ENCODE peak calls at places on chromosomes 5 and 9, in four cellular contexts. One of them, this sample, is unnamed.

GRCh38 chr9:38063363-38063707 is 5.7 kb downstream of the SHB start:
- DNase-seq in CD14-positive monocyte: no peak
- DNase-seq in cardiac fibroblast: no peak
- DNase-seq in MCF 10A: no peak
- DNase-seq in this sample: no peak

GRCh38 chr5:146409081-146409671 is 38.0 kb upstream of the TCERG1 start:
- DNase-seq in MCF 10A: peak
- DNase-seq in cardiac fibroblast: no peak
- DNase-seq in CD14-positive monocyte: no peak
- DNase-seq in this sample: no peak

GRCh38 chr9:21728781-21729180 is 73.7 kb upstream of the MTAP start:
- DNase-seq in MCF 10A: no peak
- DNase-seq in CD14-positive monocyte: no peak
- DNase-seq in cardiac fibroblast: peak
- DNase-seq in this sample: no peak

GRCh38 chr5:168667301-168667859 is 88.2 kb upstream of the PANK3 start:
- DNase-seq in MCF 10A: no peak
- DNase-seq in cardiac fibroblast: no peak
- DNase-seq in CD14-positive monocyte: no peak
- DNase-seq in this sample: no peak

GRCh38 chr5:78984020-78984610 is 995 bp downstream of the ARSB start:
- DNase-seq in CD14-positive monocyte: no peak
- DNase-seq in MCF 10A: no peak
- DNase-seq in cardiac fibroblast: peak
- DNase-seq in this sample: peak

GRCh38 chr5:149455889-149456409 is 76.9 kb upstream of the IL17B start:
- DNase-seq in CD14-positive monocyte: no peak
- DNase-seq in cardiac fibroblast: peak
- DNase-seq in MCF 10A: peak
- DNase-seq in this sample: no peak

GRCh38 chr5:91076138-91076537 is 307.0 kb downstream of the ARRDC3 start:
- DNase-seq in MCF 10A: no peak
- DNase-seq in CD14-positive monocyte: no peak
- DNase-seq in cardiac fibroblast: no peak
- DNase-seq in this sample: no peak

GRCh38 chr9:7011395-7012067 is 253.8 kb downstream of the KDM4C start:
- DNase-seq in cardiac fibroblast: peak
- DNase-seq in CD14-positive monocyte: no peak
- DNase-seq in MCF 10A: no peak
- DNase-seq in this sample: no peak

GRCh38 chr9:90770339-90770738 is 31.3 kb upstream of the SYK start:
- DNase-seq in CD14-positive monocyte: peak
- DNase-seq in cardiac fibroblast: no peak
- DNase-seq in MCF 10A: no peak
- DNase-seq in this sample: peak

GRCh38 chr5:61468483-61468865 is 136.4 kb downstream of the ZSWIM6 start:
- DNase-seq in MCF 10A: no peak
- DNase-seq in CD14-positive monocyte: no peak
- DNase-seq in cardiac fibroblast: peak
- DNase-seq in this sample: no peak

GRCh38 chr9:20095430-20096092 is 306.7 kb upstream of the SLC24A2 start:
- DNase-seq in MCF 10A: no peak
- DNase-seq in CD14-positive monocyte: no peak
- DNase-seq in cardiac fibroblast: no peak
- DNase-seq in this sample: no peak

GRCh38 chr5:143966280-143966679 is 154.3 kb downstream of the HMHB1 start:
- DNase-seq in CD14-positive monocyte: no peak
- DNase-seq in cardiac fibroblast: no peak
- DNase-seq in MCF 10A: no peak
- DNase-seq in this sample: no peak

GRCh38 chr9:69036319-69036718 is 767 bp downstream of the FXN start:
- DNase-seq in MCF 10A: peak
- DNase-seq in CD14-positive monocyte: no peak
- DNase-seq in cardiac fibroblast: peak
- DNase-seq in this sample: peak

DNA sequence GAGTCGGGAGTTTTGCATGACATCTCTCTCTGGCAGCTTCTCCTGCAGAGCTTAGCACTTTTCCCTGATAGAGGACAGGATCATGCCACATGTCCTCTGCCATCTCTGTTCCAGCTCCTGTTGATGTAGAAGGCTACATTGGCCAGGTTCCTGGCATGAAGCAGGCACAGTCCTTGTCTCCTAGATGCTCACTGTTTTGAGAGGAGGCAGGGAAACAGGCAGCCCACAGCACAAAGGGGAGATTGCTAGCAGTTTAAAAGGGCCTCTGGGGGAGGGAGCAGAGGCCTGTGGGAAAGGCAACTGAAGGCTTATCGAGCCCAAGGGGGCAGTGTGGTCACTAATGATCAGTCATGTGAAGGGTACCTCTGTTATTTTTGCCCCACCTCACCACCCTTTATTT is 10.7 kb downstream of the ARHGAP26 start:
- DNase-seq in MCF 10A: no peak
- DNase-seq in cardiac fibroblast: no peak
- DNase-seq in CD14-positive monocyte: no peak
- DNase-seq in this sample: no peak
- TF ChIP-seq CTCF in MCF 10A: no peak
- TF ChIP-seq CTCF in cardiac fibroblast: no peak
- TF ChIP-seq CTCF in CD14-positive monocyte: no peak
- TF ChIP-seq CTCF in this sample: no peak

GRCh38 chr9:96068511-96068910 is 193.0 kb downstream of the ERCC6L2 start:
- DNase-seq in MCF 10A: no peak
- DNase-seq in cardiac fibroblast: no peak
- DNase-seq in CD14-positive monocyte: no peak
- DNase-seq in this sample: no peak

GRCh38 chr9:96069821-96070220 is 194.3 kb downstream of the ERCC6L2 start:
- DNase-seq in cardiac fibroblast: no peak
- DNase-seq in MCF 10A: no peak
- DNase-seq in CD14-positive monocyte: no peak
- DNase-seq in this sample: no peak

GRCh38 chr9:96073531-96074284 is 198.2 kb downstream of the ERCC6L2 start:
- DNase-seq in cardiac fibroblast: peak
- DNase-seq in MCF 10A: no peak
- DNase-seq in CD14-positive monocyte: no peak
- DNase-seq in this sample: no peak

GRCh38 chr9:96072930-96073329 is 197.4 kb downstream of the ERCC6L2 start:
- DNase-seq in cardiac fibroblast: no peak
- DNase-seq in CD14-positive monocyte: no peak
- DNase-seq in MCF 10A: no peak
- DNase-seq in this sample: no peak

DNA sequence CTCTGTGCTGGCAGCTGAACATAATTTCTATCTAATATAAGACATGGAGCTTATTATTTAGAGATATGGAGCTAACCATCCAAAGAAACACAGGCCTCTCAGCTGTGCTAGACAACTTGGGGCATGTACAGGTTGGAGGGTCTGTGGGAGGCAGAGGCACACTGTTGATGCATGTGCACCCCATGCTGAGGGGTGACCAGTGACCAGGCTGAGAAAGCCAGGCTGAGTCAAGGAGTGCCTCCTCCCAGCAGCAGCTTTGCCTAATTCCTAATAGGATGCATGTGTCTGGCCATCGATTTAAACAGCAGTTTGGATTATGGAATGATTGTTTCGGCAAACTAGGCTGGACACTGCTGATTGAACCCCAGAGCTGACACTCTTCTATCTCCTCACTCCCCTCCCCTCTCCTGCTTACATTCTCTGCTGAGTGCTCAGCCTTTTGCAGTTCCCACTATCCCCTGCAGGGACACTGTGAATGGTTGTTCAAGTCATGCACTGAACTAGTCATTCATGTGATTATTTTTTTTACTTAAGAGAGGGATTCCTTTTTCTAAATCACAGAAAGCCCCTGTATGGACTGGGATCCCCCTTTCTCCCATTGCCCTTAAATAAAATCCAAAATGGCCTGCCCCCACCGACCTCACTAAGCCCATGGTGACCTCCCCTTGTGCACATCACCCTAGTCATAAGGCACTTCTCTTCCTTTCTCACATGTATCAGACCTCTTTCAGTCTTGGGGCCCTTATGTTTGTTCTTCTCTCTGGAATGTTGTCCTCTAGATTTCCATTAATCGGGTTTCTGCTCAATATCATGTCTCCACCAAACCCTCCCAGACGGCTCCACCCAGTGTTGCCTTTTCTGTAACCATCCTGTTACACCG is 196.0 kb downstream of the ERCC6L2 start:
- DNase-seq in cardiac fibroblast: peak
- DNase-seq in CD14-positive monocyte: no peak
- DNase-seq in MCF 10A: peak
- DNase-seq in this sample: peak
- TF ChIP-seq CTCF in cardiac fibroblast: peak
- TF ChIP-seq CTCF in CD14-positive monocyte: peak
- TF ChIP-seq CTCF in MCF 10A: peak
- TF ChIP-seq CTCF in this sample: no peak

GRCh38 chr9:123090956-123091355 is 57.5 kb downstream of the GPR21 start:
- DNase-seq in cardiac fibroblast: no peak
- DNase-seq in MCF 10A: no peak
- DNase-seq in CD14-positive monocyte: no peak
- DNase-seq in this sample: no peak

GRCh38 chr9:123089790-123090189 is 56.3 kb downstream of the GPR21 start:
- DNase-seq in MCF 10A: no peak
- DNase-seq in CD14-positive monocyte: no peak
- DNase-seq in cardiac fibroblast: no peak
- DNase-seq in this sample: no peak

GRCh38 chr9:123090198-123090896 is 56.9 kb downstream of the GPR21 start:
- DNase-seq in MCF 10A: no peak
- DNase-seq in cardiac fibroblast: peak
- DNase-seq in CD14-positive monocyte: no peak
- DNase-seq in this sample: no peak

GRCh38 chr9:123093141-123093540 is 59.7 kb downstream of the GPR21 start:
- DNase-seq in cardiac fibroblast: no peak
- DNase-seq in CD14-positive monocyte: no peak
- DNase-seq in MCF 10A: no peak
- DNase-seq in this sample: no peak

GRCh38 chr9:123091459-123091858 is 58.0 kb downstream of the GPR21 start:
- DNase-seq in CD14-positive monocyte: no peak
- DNase-seq in cardiac fibroblast: no peak
- DNase-seq in MCF 10A: no peak
- DNase-seq in this sample: no peak
- TF ChIP-seq CTCF in CD14-positive monocyte: no peak
- TF ChIP-seq CTCF in cardiac fibroblast: no peak
- TF ChIP-seq CTCF in MCF 10A: no peak
- TF ChIP-seq CTCF in this sample: no peak

DNA sequence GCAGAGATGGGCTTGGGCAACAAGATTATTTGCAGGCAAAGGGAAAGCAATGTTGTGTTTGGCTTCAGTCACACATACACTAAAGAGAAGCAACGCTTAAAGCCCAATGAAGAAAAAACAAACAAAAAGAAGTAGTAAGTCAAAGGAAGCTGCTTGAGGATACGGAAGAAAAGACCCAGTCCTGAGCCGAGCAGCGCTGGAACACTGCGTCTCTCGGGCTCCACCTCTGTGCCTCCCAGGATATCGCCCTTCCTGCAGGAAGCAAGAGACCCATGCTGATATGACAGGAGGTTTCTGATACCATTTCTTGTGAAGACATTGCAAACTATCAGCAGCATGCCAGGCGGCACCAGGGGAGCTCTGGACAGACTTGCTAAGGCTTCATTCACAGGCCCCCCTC is 9.9 kb downstream of the GNAQ start:
- DNase-seq in cardiac fibroblast: peak
- DNase-seq in CD14-positive monocyte: no peak
- DNase-seq in MCF 10A: no peak
- DNase-seq in this sample: no peak
- TF ChIP-seq CTCF in cardiac fibroblast: peak
- TF ChIP-seq CTCF in CD14-positive monocyte: no peak
- TF ChIP-seq CTCF in MCF 10A: no peak
- TF ChIP-seq CTCF in this sample: no peak

GRCh38 chr9:79255681-79256080 is 316.1 kb upstream of the TLE4 start:
- DNase-seq in CD14-positive monocyte: no peak
- DNase-seq in cardiac fibroblast: no peak
- DNase-seq in MCF 10A: no peak
- DNase-seq in this sample: no peak

GRCh38 chr9:79256691-79257213 is 315.0 kb upstream of the TLE4 start:
- DNase-seq in CD14-positive monocyte: no peak
- DNase-seq in MCF 10A: no peak
- DNase-seq in cardiac fibroblast: peak
- DNase-seq in this sample: no peak

GRCh38 chr9:79257671-79258410 is 313.9 kb upstream of the TLE4 start:
- DNase-seq in CD14-positive monocyte: no peak
- DNase-seq in MCF 10A: no peak
- DNase-seq in cardiac fibroblast: no peak
- DNase-seq in this sample: no peak

GRCh38 chr9:79257215-79257614 is 314.6 kb upstream of the TLE4 start:
- DNase-seq in MCF 10A: no peak
- DNase-seq in CD14-positive monocyte: no peak
- DNase-seq in cardiac fibroblast: no peak
- DNase-seq in this sample: no peak

GRCh38 chr9:79254900-79255651 is 316.7 kb upstream of the TLE4 start:
- DNase-seq in MCF 10A: peak
- DNase-seq in cardiac fibroblast: peak
- DNase-seq in CD14-positive monocyte: no peak
- DNase-seq in this sample: no peak
- TF ChIP-seq CTCF in MCF 10A: peak
- TF ChIP-seq CTCF in cardiac fibroblast: peak
- TF ChIP-seq CTCF in CD14-positive monocyte: no peak
- TF ChIP-seq CTCF in this sample: no peak

GRCh38 chr5:96338624-96339023 is 94.4 kb downstream of the PCSK1 start:
- DNase-seq in CD14-positive monocyte: no peak
- DNase-seq in MCF 10A: peak
- DNase-seq in cardiac fibroblast: peak
- DNase-seq in this sample: no peak
- TF ChIP-seq CTCF in CD14-positive monocyte: no peak
- TF ChIP-seq CTCF in MCF 10A: no peak
- TF ChIP-seq CTCF in cardiac fibroblast: no peak
- TF ChIP-seq CTCF in this sample: no peak

GRCh38 chr5:6492934-6493333 is 44.3 kb downstream of the UBE2QL1 start:
- DNase-seq in cardiac fibroblast: no peak
- DNase-seq in MCF 10A: no peak
- DNase-seq in CD14-positive monocyte: no peak
- DNase-seq in this sample: no peak
- TF ChIP-seq CTCF in cardiac fibroblast: no peak
- TF ChIP-seq CTCF in MCF 10A: no peak
- TF ChIP-seq CTCF in CD14-positive monocyte: no peak
- TF ChIP-seq CTCF in this sample: no peak

This sample was measured in GM20000.